ENCODE peak calls at places on chromosomes 1 and 21, in five cellular contexts. One of them, this sample, is unnamed. For H3K27me3, the result is how much of the 10 kb centered on the place peaks cover.

GRCh38 chr1:21082078-21082477 is 94.6 kb downstream of the EIF4G3 start:
- DNase-seq in IMR-90: peak
- DNase-seq in heart right ventricle: no peak
- DNase-seq in PC-9: no peak
- DNase-seq in astrocyte: no peak
- DNase-seq in this sample: no peak

GRCh38 chr1:100721502-100722205 is 2.1 kb downstream of the VCAM1 start:
- DNase-seq in IMR-90: peak
- DNase-seq in heart right ventricle: peak
- DNase-seq in PC-9: no peak
- DNase-seq in astrocyte: peak
- DNase-seq in this sample: peak

GRCh38 chr21:31873696-31874599 is 1.1 kb downstream of the HUNK start:
- DNase-seq in IMR-90: peak
- DNase-seq in heart right ventricle: no peak
- DNase-seq in PC-9: no peak
- DNase-seq in astrocyte: peak
- DNase-seq in this sample: no peak

GRCh38 chr1:93700532-93701469 is 19.2 kb upstream of the BCAR3 start:
- DNase-seq in IMR-90: no peak
- DNase-seq in heart right ventricle: no peak
- DNase-seq in PC-9: no peak
- DNase-seq in astrocyte: no peak
- DNase-seq in this sample: no peak

GRCh38 chr1:159071970-159072582 is 4.5 kb downstream of the AIM2 start:
- DNase-seq in IMR-90: peak
- DNase-seq in heart right ventricle: no peak
- DNase-seq in PC-9: no peak
- DNase-seq in astrocyte: peak
- DNase-seq in this sample: peak

GRCh38 chr1:203359010-203359571 is 8.2 kb upstream of the FMOD start:
- DNase-seq in IMR-90: peak
- DNase-seq in heart right ventricle: no peak
- DNase-seq in PC-9: no peak
- DNase-seq in astrocyte: no peak
- DNase-seq in this sample: no peak

GRCh38 chr21:42925114-42925907 is at the start of gene ERVH48-1:
- DNase-seq in IMR-90: peak
- DNase-seq in heart right ventricle: no peak
- DNase-seq in PC-9: no peak
- DNase-seq in astrocyte: no peak
- DNase-seq in this sample: no peak

GRCh38 chr1:14487671-14488070 is 110.8 kb upstream of the KAZN start:
- DNase-seq in IMR-90: no peak
- DNase-seq in heart right ventricle: no peak
- DNase-seq in PC-9: no peak
- DNase-seq in astrocyte: peak
- DNase-seq in this sample: no peak

GRCh38 chr1:18947570-18947969 is 8.9 kb downstream of the IFFO2 start:
- DNase-seq in IMR-90: no peak
- DNase-seq in heart right ventricle: no peak
- DNase-seq in PC-9: no peak
- DNase-seq in astrocyte: no peak
- DNase-seq in this sample: no peak

GRCh38 chr1:206506803-206507394 is 432 bp upstream of the RASSF5 start:
- DNase-seq in IMR-90: no peak
- DNase-seq in heart right ventricle: no peak
- DNase-seq in PC-9: no peak
- DNase-seq in astrocyte: no peak
- DNase-seq in this sample: no peak

GRCh38 chr1:39238476-39238875 is 34.0 kb downstream of the MACF1 start:
- DNase-seq in IMR-90: peak
- DNase-seq in heart right ventricle: peak
- DNase-seq in PC-9: no peak
- DNase-seq in astrocyte: peak
- DNase-seq in this sample: peak

GRCh38 chr1:96660503-96660902 is 61.1 kb upstream of the PTBP2 start:
- DNase-seq in IMR-90: peak
- DNase-seq in heart right ventricle: no peak
- DNase-seq in PC-9: no peak
- DNase-seq in astrocyte: peak
- DNase-seq in this sample: peak

GRCh38 chr1:54493608-54494007 is 54.4 kb upstream of the ACOT11 start:
- DNase-seq in IMR-90: no peak
- DNase-seq in heart right ventricle: no peak
- DNase-seq in PC-9: no peak
- DNase-seq in astrocyte: no peak
- DNase-seq in this sample: peak

GRCh38 chr1:62241357-62242131 is 46.9 kb downstream of the L1TD1 start:
- DNase-seq in IMR-90: no peak
- DNase-seq in heart right ventricle: no peak
- DNase-seq in PC-9: peak
- DNase-seq in astrocyte: no peak
- DNase-seq in this sample: no peak

GRCh38 chr1:198630863-198631262 is 8.0 kb upstream of the PTPRC start:
- DNase-seq in IMR-90: no peak
- DNase-seq in heart right ventricle: no peak
- DNase-seq in PC-9: no peak
- DNase-seq in astrocyte: no peak
- DNase-seq in this sample: no peak

GRCh38 chr1:1290238-1290731 is 10.0 kb downstream of the SCNN1D start:
- DNase-seq in IMR-90: no peak
- DNase-seq in heart right ventricle: no peak
- DNase-seq in PC-9: peak
- DNase-seq in astrocyte: no peak
- DNase-seq in this sample: peak

GRCh38 chr1:155017021-155017945 is 14.7 kb downstream of the ZBTB7B start:
- DNase-seq in IMR-90: peak
- DNase-seq in heart right ventricle: peak
- DNase-seq in PC-9: peak
- DNase-seq in astrocyte: peak
- DNase-seq in this sample: peak

GRCh38 chr1:62724430-62724829 is 36.2 kb upstream of the DOCK7 start:
- DNase-seq in IMR-90: no peak
- DNase-seq in heart right ventricle: no peak
- DNase-seq in PC-9: no peak
- DNase-seq in astrocyte: no peak
- DNase-seq in this sample: no peak

GRCh38 chr1:78713249-78713648 is 63.6 kb downstream of the IFI44 start:
- DNase-seq in IMR-90: no peak
- DNase-seq in heart right ventricle: no peak
- DNase-seq in PC-9: no peak
- DNase-seq in astrocyte: no peak
- DNase-seq in this sample: no peak

GRCh38 chr1:54300395-54300794 is 100.4 kb downstream of the MRPL37 start:
- DNase-seq in IMR-90: no peak
- DNase-seq in heart right ventricle: no peak
- DNase-seq in PC-9: no peak
- DNase-seq in astrocyte: no peak
- DNase-seq in this sample: no peak

GRCh38 chr1:173661271-173661670 is 8.4 kb downstream of the ANKRD45 start:
- DNase-seq in IMR-90: no peak
- DNase-seq in heart right ventricle: no peak
- DNase-seq in PC-9: no peak
- DNase-seq in astrocyte: no peak
- DNase-seq in this sample: no peak

GRCh38 chr1:99599678-99600175 is 46.2 kb upstream of the PALMD start:
- DNase-seq in IMR-90: peak
- DNase-seq in heart right ventricle: peak
- DNase-seq in PC-9: peak
- DNase-seq in astrocyte: peak
- DNase-seq in this sample: peak

GRCh38 chr1:36118805-36119204 is 6.2 kb downstream of the COL8A2 start:
- DNase-seq in IMR-90: no peak
- DNase-seq in heart right ventricle: no peak
- DNase-seq in PC-9: no peak
- DNase-seq in astrocyte: no peak
- DNase-seq in this sample: no peak

GRCh38 chr21:35506352-35506751 is 457.2 kb upstream of the RUNX1 start:
- DNase-seq in IMR-90: no peak
- DNase-seq in heart right ventricle: no peak
- DNase-seq in PC-9: no peak
- DNase-seq in astrocyte: peak
- DNase-seq in this sample: no peak

GRCh38 chr1:236913371-236914037 is 90.7 kb downstream of the MT1HL1 start:
- DNase-seq in IMR-90: peak
- DNase-seq in heart right ventricle: no peak
- DNase-seq in PC-9: no peak
- DNase-seq in astrocyte: peak
- DNase-seq in this sample: peak

GRCh38 chr1:151313501-151313900 is 13.7 kb downstream of the PI4KB start:
- DNase-seq in IMR-90: no peak
- DNase-seq in heart right ventricle: no peak
- DNase-seq in PC-9: no peak
- DNase-seq in astrocyte: no peak
- DNase-seq in this sample: no peak

GRCh38 chr1:24955161-24955560 is 25.1 kb upstream of the RUNX3 start:
- DNase-seq in IMR-90: peak
- DNase-seq in heart right ventricle: no peak
- DNase-seq in PC-9: peak
- DNase-seq in astrocyte: peak
- DNase-seq in this sample: peak

GRCh38 chr1:230246551-230246950 is 179.5 kb downstream of the GALNT2 start:
- DNase-seq in IMR-90: no peak
- DNase-seq in heart right ventricle: no peak
- DNase-seq in PC-9: no peak
- DNase-seq in astrocyte: no peak
- DNase-seq in this sample: no peak

GRCh38 chr21:45818276-45818903 is 163.2 kb upstream of the COL6A1 start:
- DNase-seq in IMR-90: peak
- DNase-seq in heart right ventricle: no peak
- DNase-seq in PC-9: peak
- DNase-seq in astrocyte: peak
- DNase-seq in this sample: no peak

GRCh38 chr21:16633851-16634521 is 878.9 kb upstream of the CXADR start:
- DNase-seq in IMR-90: no peak
- DNase-seq in heart right ventricle: no peak
- DNase-seq in PC-9: no peak
- DNase-seq in astrocyte: no peak
- DNase-seq in this sample: no peak

GRCh38 chr1:161994153-161994814 is 29.4 kb downstream of the OLFML2B start:
- DNase-seq in IMR-90: peak
- DNase-seq in heart right ventricle: no peak
- DNase-seq in PC-9: no peak
- DNase-seq in astrocyte: peak
- DNase-seq in this sample: no peak

GRCh38 chr1:62784509-62785365 is 805 bp downstream of the ATG4C start:
- DNase-seq in IMR-90: peak
- DNase-seq in heart right ventricle: no peak
- DNase-seq in PC-9: no peak
- DNase-seq in astrocyte: peak
- DNase-seq in this sample: no peak

GRCh38 chr21:45940091-45940490 is 41.5 kb upstream of the COL6A1 start:
- DNase-seq in IMR-90: no peak
- DNase-seq in heart right ventricle: no peak
- DNase-seq in PC-9: no peak
- DNase-seq in astrocyte: no peak
- DNase-seq in this sample: no peak

GRCh38 chr1:205519541-205520131 is 15.2 kb downstream of the CDK18 start:
- DNase-seq in IMR-90: no peak
- DNase-seq in heart right ventricle: no peak
- DNase-seq in PC-9: no peak
- DNase-seq in astrocyte: no peak
- DNase-seq in this sample: no peak

GRCh38 chr1:25208127-25208526 is 24.2 kb downstream of the SYF2 start:
- DNase-seq in IMR-90: no peak
- DNase-seq in heart right ventricle: no peak
- DNase-seq in PC-9: no peak
- DNase-seq in astrocyte: no peak
- DNase-seq in this sample: no peak

DNA sequence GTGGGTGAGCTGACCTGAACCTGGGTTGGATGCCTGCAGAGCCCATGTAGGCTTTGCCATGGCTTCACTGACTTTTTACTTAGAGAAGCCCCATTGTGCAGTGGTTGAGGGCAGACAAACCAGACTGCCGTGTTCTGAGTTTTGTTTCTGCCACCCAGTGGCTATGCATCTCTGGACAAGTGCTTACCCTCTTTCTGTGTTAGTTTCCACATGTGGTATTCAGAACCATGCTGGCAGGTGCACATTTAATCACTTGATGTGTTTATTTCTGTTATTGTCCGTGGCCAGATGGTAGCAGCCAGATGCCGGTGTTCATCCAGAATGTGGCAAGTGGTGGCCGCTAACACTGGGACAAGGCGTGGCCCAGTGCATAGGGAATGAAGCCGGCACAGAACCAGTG is 10.3 kb upstream of the PTPN7 start:
- DNase-seq in IMR-90: no peak
- DNase-seq in heart right ventricle: no peak
- DNase-seq in PC-9: no peak
- DNase-seq in astrocyte: no peak
- DNase-seq in this sample: no peak
- TF ChIP-seq CTCF in IMR-90: no peak
- TF ChIP-seq CTCF in heart right ventricle: no peak
- TF ChIP-seq CTCF in PC-9: no peak
- TF ChIP-seq CTCF in astrocyte: no peak
- TF ChIP-seq CTCF in this sample: no peak

DNA sequence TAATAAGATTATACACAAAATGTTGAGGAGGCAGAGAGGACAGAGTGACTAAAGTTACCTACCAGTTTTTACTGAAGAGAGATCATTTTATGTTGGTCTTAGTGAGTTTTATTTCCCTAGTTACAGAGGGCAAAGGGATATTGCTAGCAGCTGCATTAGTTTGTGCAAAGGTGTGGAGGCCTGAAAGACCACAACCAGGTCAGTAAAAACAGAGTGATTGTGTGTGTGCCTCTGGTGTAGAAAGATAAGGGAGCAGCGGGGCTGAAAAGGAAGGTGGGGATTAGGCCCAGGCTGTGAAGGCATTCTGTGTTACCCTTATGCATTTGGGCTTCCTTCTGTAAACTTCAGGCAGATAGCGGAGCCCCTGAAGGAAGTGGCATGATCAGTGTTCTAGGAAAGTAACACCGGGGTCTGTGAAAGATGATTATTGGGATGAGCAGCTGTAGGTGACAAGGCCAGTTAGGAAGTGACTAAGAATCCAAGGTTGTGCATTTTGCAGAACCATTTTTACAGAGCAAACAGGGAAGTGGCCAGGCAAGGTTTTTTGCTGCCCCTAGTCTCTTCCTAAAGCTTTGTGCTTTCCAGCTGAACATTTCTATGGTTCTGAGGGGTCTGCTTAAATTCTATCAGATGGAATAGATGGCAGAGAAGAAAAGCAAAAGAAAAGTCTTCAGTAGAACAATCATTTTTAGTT is 3.7 kb downstream of the GADD45A start:
- DNase-seq in IMR-90: no peak
- DNase-seq in heart right ventricle: no peak
- DNase-seq in PC-9: no peak
- DNase-seq in astrocyte: no peak
- DNase-seq in this sample: no peak
- H3K4me3 ChIP-seq in IMR-90: no peak
- H3K4me3 ChIP-seq in heart right ventricle: no peak
- H3K4me3 ChIP-seq in PC-9: peak
- H3K4me3 ChIP-seq in astrocyte: peak
- H3K4me3 ChIP-seq in this sample: no peak

GRCh38 chr21:36695671-36696389 is 3.1 kb upstream of the SIM2 start:
- DNase-seq in IMR-90: no peak
- DNase-seq in heart right ventricle: no peak
- DNase-seq in PC-9: no peak
- DNase-seq in astrocyte: no peak
- DNase-seq in this sample: no peak
- H3K27me3 ChIP-seq in IMR-90: half or more
- H3K27me3 ChIP-seq in heart right ventricle: half or more
- H3K27me3 ChIP-seq in PC-9: under half
- H3K27me3 ChIP-seq in astrocyte: half or more
- H3K27me3 ChIP-seq in this sample: half or more

GRCh38 chr1:45512641-45513054 is 9.0 kb downstream of the PRDX1 start:
- DNase-seq in IMR-90: peak
- DNase-seq in heart right ventricle: peak
- DNase-seq in PC-9: peak
- DNase-seq in astrocyte: peak
- DNase-seq in this sample: peak
- TF ChIP-seq CTCF in IMR-90: peak
- TF ChIP-seq CTCF in heart right ventricle: peak
- TF ChIP-seq CTCF in PC-9: peak
- TF ChIP-seq CTCF in astrocyte: peak
- TF ChIP-seq CTCF in this sample: peak